ENCODE peak calls at places on chromosomes 12 and 14, in six cellular contexts. C is NCI-H510A, V is GM12865, A is left lung, L is DMS79 treated with DMSO at 0.1 percent for 48 hours, O is D341Med. J is an unnamed sample.

GRCh38 chr14:65472189-65472588 is 59.7 kb downstream of the FUT8 start:
- DNase-seq in O (no peak), C (peak; percentile 38), L (peak; percentile 87), V (no peak), A (no peak), J (peak; percentile 5)

GRCh38 chr12:107788690-107789458 is 14.4 kb downstream of the ASCL4 start:
- DNase-seq in O (no peak), A (no peak), C (no peak), L (no peak), V (no peak), J (no peak)

GRCh38 chr12:55188974-55189556 is 31.8 kb upstream of the OR10A7 start:
- DNase-seq in A (no peak), V (peak; percentile 81), L (peak; percentile 17), O (peak; percentile 50), C (peak; percentile 33), J (peak; percentile 35)

GRCh38 chr14:66624319-66624937 is 116.5 kb downstream of the GPHN start:
- DNase-seq in O (peak; percentile 77), A (no peak), L (no peak), V (peak; percentile 73), C (no peak), J (peak; percentile 52)

GRCh38 chr12:46373303-46374182 is 970 bp upstream of the SLC38A2 start:
- DNase-seq in C (no peak), V (peak; percentile 48), O (peak; percentile 48), L (peak; percentile 79), A (peak; percentile 88), J (peak; percentile 35)

GRCh38 chr12:41368006-41368405 is 179.9 kb downstream of the PDZRN4 start:
- DNase-seq in V (peak; percentile 7), A (no peak), O (peak; percentile 50), L (no peak), C (no peak), J (peak; percentile 11)

GRCh38 chr12:89770391-89770790 is 61.8 kb upstream of the ATP2B1 start:
- DNase-seq in L (no peak), V (no peak), C (no peak), A (no peak), O (no peak), J (no peak)

GRCh38 chr12:49274396-49275069 is 9.7 kb downstream of the TUBA1C start:
- DNase-seq in L (no peak), C (no peak), A (no peak), V (no peak), O (no peak), J (no peak)

GRCh38 chr12:104226672-104227071 is 11.1 kb downstream of the TXNRD1 start:
- DNase-seq in C (no peak), A (no peak), L (no peak), V (no peak), O (no peak), J (no peak)

GRCh38 chr14:62117010-62117717 is 354.9 kb downstream of the SNAPC1 start:
- DNase-seq in C (peak; percentile 89), O (peak; percentile 81), V (peak; percentile 73), A (peak; percentile 84), L (peak; percentile 93), J (peak; percentile 80)

J was measured in HEK293T.